ENCODE peak calls at places on chromosomes 11 and 22, in six cellular contexts. W is iris pigment epithelial cell; X is GM13976; O is HS-5; H is activated naive CD8-positive, alpha-beta T cell treated with anti-CD3 and anti-CD28 coated beads, Interleukin-2, amount 50 U/mL, for 24 hours; N is prostate gland. C is an unnamed sample.

GRCh38 chr11:38014405-38014804 is 1416.4 kb upstream of the RAG2 start:
- DNase-seq in H (no peak), W (peak), X (no peak), N (no peak), O (no peak), C (no peak)

GRCh38 chr11:74269161-74269809 is 42.2 kb downstream of the P4HA3 start:
- DNase-seq in H (peak), W (peak), X (no peak), N (no peak), O (no peak), C (no peak)

GRCh38 chr22:31230871-31231621 is 18.9 kb downstream of the LIMK2 start:
- DNase-seq in N (peak), O (no peak), X (peak), H (peak), W (peak), C (no peak)

GRCh38 chr11:128484172-128484571 is 103.2 kb downstream of the ETS1 start:
- DNase-seq in O (no peak), W (no peak), X (no peak), N (no peak), H (no peak), C (no peak)

GRCh38 chr11:125201525-125202121 is 37.1 kb downstream of the PKNOX2 start:
- DNase-seq in O (no peak), X (no peak), N (peak), H (no peak), W (no peak), C (no peak)

GRCh38 chr11:68469122-68469521 is 8.6 kb downstream of the PPP6R3 start:
- DNase-seq in N (no peak), W (peak), H (no peak), X (no peak), O (no peak), C (no peak)

GRCh38 chr11:134036484-134037092 is 32.3 kb upstream of the JAM3 start:
- DNase-seq in W (peak), H (peak), N (no peak), X (no peak), O (no peak), C (no peak)

GRCh38 chr11:65288706-65289536 is 25.7 kb upstream of the CDC42EP2 start:
- DNase-seq in N (no peak), H (no peak), O (no peak), W (no peak), X (no peak), C (no peak)

GRCh38 chr22:24688294-24688693 is 85.3 kb downstream of the GGT1 start:
- DNase-seq in W (no peak), X (no peak), O (no peak), H (no peak), N (no peak), C (no peak)

C was measured in activated CD4-positive, CD25-positive, alpha-beta regulatory T cell treated with anti-CD3 and anti-CD28 coated beads, Interleukin-2, amount 50 U/mL, for 16 hours.